ENCODE peak calls at places on chromosomes 16 and 17, in nine cellular contexts. H, F, S, D, V, X, Z, L and Q are unnamed samples. For H3K9me3, the result is how much of the 10 kb centered on the place peaks cover.

GRCh38 chr17:59642535-59642934 is 22.8 kb downstream of the CLTC start:
- DNase-seq in H (no peak), F (no peak), S (no peak), D (no peak), V (no peak), X (no peak), Z (no peak), L (no peak), Q (no peak)

GRCh38 chr17:35239823-35240222 is 3.0 kb upstream of the SLFN5 start:
- DNase-seq in H (no peak), F (no peak), S (no peak), D (no peak), V (no peak), X (peak), Z (no peak), L (no peak), Q (no peak)

GRCh38 chr16:17748005-17748719 is 277.4 kb upstream of the XYLT1 start:
- DNase-seq in H (no peak), F (no peak), S (no peak), D (no peak), V (no peak), X (no peak), Z (no peak), L (no peak), Q (peak)

GRCh38 chr16:27199747-27200146 is 3.6 kb upstream of the KDM8 start:
- DNase-seq in H (peak), F (peak), S (no peak), D (no peak), V (no peak), X (no peak), Z (no peak), L (no peak), Q (no peak)

GRCh38 chr17:49337900-49338299 is 24.1 kb downstream of the ZNF652 start:
- DNase-seq in H (no peak), F (no peak), S (no peak), D (no peak), V (no peak), X (peak), Z (no peak), L (peak), Q (no peak)

GRCh38 chr17:82317394-82318168 is at the start of gene CD7:
- DNase-seq in H (peak), F (peak), S (no peak), D (no peak), V (no peak), X (no peak), Z (peak), L (no peak), Q (no peak)

GRCh38 chr17:9941305-9941704 is 36.2 kb upstream of the RCVRN start:
- DNase-seq in H (no peak), F (no peak), S (no peak), D (no peak), V (no peak), X (no peak), Z (no peak), L (no peak), Q (no peak)

GRCh38 chr17:49201481-49201927 is 8.9 kb downstream of the GNGT2 start:
- DNase-seq in H (no peak), F (no peak), S (no peak), D (no peak), V (no peak), X (peak), Z (no peak), L (no peak), Q (no peak)

GRCh38 chr17:63349478-63350000 is 96.6 kb downstream of the CYB561 start:
- DNase-seq in H (no peak), F (no peak), S (no peak), D (no peak), V (no peak), X (peak), Z (no peak), L (no peak), Q (no peak)

GRCh38 chr17:48610282-48611211 is at the start of gene HOXB7:
- DNase-seq in H (peak), F (peak), S (peak), D (peak), V (peak), X (peak), Z (peak), L (peak), Q (no peak)

GRCh38 chr16:14097182-14097951 is 26.2 kb downstream of the MRTFB start:
- DNase-seq in H (no peak), F (no peak), S (no peak), D (no peak), V (peak), X (no peak), Z (no peak), L (no peak), Q (no peak)

GRCh38 chr16:27317738-27318398 is 4.1 kb downstream of the IL4R start:
- DNase-seq in H (no peak), F (no peak), S (peak), D (no peak), V (no peak), X (no peak), Z (no peak), L (peak), Q (no peak)

GRCh38 chr17:67021718-67022450 is 22.5 kb upstream of the CACNG1 start:
- DNase-seq in H (no peak), F (no peak), S (no peak), D (no peak), V (no peak), X (no peak), Z (no peak), L (no peak), Q (no peak)

GRCh38 chr17:36149296-36149820 is 27.1 kb downstream of the TBC1D3B start:
- DNase-seq in H (no peak), F (no peak), S (peak), D (peak), V (no peak), X (peak), Z (no peak), L (peak), Q (no peak)

GRCh38 chr16:57866529-57866918 is 64.2 kb upstream of the KIFC3 start:
- DNase-seq in H (no peak), F (no peak), S (no peak), D (no peak), V (no peak), X (no peak), Z (no peak), L (no peak), Q (no peak)

DNA sequence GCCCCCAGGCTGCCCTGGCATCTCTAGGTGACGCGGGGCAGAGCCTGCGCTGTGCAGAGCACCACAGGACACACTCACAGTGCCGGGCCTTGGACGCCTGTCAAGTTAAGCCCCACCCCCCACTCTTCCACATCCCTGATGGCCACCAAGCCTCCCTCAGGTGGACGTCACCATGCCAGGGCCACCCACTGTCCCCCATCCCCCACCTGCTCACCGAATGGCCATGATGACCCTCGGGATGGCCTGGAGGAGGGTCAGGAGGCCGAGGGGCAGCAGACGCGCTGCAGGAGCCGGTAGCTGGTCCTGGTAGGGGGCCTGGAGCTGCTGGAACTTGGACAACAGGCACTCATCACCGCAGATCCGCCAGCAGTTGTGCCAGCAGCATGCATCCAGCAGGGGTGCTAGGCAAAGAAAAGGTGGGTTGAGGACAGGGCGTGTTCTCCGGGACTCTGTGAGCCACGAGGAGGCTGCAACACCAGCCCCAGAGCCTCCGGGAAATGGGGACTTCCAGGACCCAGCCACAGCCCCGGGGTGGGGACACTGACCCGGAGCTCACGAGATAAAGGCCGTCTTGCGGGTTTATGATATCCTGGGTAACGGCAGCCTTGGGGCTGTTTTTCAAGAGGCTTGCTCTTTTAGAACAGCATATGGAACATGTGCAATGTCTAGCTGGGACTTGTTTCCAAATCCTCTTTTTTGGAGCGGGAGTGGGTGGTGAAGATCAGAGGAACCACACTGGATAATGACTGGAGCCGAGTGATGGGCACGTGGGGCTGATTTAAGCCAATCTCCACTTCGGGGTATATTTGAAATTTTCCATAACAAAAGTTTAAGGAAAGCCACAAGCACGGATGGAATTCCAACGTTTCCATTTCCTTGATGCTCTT is 11.4 kb downstream of the C16orf95 start:
- DNase-seq in H (no peak), F (no peak), S (no peak), D (no peak), V (no peak), X (no peak), Z (peak), L (no peak), Q (no peak)
- H3K4me3 ChIP-seq in H (no peak), F (no peak), S (no peak), D (no peak), V (no peak), X (no peak), Z (no peak), L (no peak), Q (no peak)

DNA sequence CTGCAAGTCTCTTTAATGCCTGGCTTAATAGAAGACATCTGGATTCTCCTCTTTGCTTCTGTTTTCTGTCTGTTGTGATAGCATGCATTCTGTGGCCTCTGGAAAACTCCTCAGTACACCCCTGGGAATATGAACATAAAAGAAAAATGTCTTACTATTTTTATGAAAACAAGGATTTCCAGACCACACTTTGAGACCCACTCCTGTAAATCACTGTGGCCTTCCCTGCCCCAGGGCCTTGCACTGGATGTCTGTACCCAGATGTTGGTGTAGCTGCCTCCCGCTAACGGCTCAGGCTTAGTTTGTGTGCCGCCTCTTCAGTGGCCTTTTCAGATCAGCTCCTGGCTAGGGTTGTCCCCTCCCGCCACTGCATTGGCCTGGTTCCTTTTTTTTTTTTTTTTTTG is 126.6 kb downstream of the SOCS1 start:
- DNase-seq in H (no peak), F (no peak), S (no peak), D (no peak), V (no peak), X (no peak), Z (no peak), L (no peak), Q (no peak)
- H3K27ac ChIP-seq in H (no peak), F (no peak), S (no peak), D (peak), V (no peak), X (peak), Z (no peak), L (peak), Q (no peak)

DNA sequence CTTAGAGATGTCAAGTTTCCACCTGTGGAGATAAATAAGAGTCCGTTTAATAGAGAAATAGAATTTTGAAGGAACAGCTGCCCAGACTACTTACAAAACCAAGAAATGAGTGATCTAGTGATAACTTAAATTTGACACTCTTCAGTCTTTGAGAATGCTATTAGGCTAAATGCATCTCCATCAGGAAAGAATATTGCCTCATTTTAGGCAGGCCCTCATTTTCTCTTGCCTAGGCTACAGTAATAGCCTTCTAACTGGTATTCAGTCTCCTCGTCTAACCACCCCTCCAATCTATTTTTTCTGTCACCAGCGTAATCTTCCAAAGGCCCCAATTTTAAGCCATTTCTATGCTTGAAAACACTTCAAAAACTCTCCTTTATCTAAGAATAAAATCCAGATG is 537.8 kb upstream of the CA10 start:
- DNase-seq in H (no peak), F (no peak), S (no peak), D (no peak), V (no peak), X (no peak), Z (no peak), L (no peak), Q (no peak)
- H3K9me3 ChIP-seq in H (under half), F (under half), S (under half), D (under half), V (under half), X (under half), Z (under half), L (under half), Q (under half)

GRCh38 chr17:3801043-3801746 is at the start of gene ITGAE:
- DNase-seq in H (no peak), F (no peak), S (no peak), D (no peak), V (no peak), X (no peak), Z (no peak), L (no peak), Q (no peak)

GRCh38 chr17:3803308-3803640 is 2.3 kb upstream of the ITGAE start:
- DNase-seq in H (no peak), F (no peak), S (no peak), D (no peak), V (no peak), X (no peak), Z (no peak), L (no peak), Q (no peak)

GRCh38 chr17:3801792-3802191 is 804 bp upstream of the ITGAE start:
- DNase-seq in H (no peak), F (no peak), S (no peak), D (no peak), V (no peak), X (no peak), Z (no peak), L (no peak), Q (no peak)

GRCh38 chr17:3804503-3804931 is 3.5 kb upstream of the ITGAE start:
- DNase-seq in H (no peak), F (no peak), S (no peak), D (no peak), V (no peak), X (peak), Z (no peak), L (peak), Q (no peak)

GRCh38 chr17:3802461-3803307 is 1.7 kb upstream of the ITGAE start:
- DNase-seq in H (no peak), F (no peak), S (no peak), D (peak), V (no peak), X (peak), Z (no peak), L (peak), Q (no peak)
- H3K4me3 ChIP-seq in H (no peak), F (no peak), S (no peak), D (no peak), V (no peak), X (no peak), Z (no peak), L (no peak), Q (no peak)

DNA sequence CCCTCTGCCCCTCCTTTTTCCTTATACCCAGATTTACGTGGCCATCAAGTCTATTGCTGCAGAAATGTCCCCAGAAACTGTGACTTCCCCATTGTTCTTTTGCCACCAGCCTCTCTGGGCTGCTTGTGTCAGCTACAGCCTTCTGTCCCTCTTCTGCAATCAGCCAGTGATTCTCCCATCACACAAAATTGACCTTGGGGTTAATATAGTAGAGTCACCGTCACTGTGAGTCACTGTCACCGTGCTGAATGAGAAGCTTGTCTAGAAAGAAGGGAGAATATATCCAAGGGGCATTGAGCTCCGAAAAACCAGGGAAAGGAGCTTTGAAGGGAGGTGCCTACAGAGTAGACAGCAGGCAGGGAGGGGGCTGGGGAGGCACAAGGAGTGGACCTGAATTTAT is 290.5 kb downstream of the HAPSTR1 start:
- DNase-seq in H (no peak), F (no peak), S (no peak), D (no peak), V (no peak), X (no peak), Z (no peak), L (peak), Q (no peak)
- H3K27ac ChIP-seq in H (no peak), F (no peak), S (no peak), D (no peak), V (no peak), X (no peak), Z (no peak), L (no peak), Q (no peak)

GRCh38 chr16:35908152-35908551 is 2448.7 kb downstream of the TP53TG3F start:
- DNase-seq in H (no peak), F (no peak), S (no peak), D (no peak), V (no peak), X (no peak), Z (no peak), L (no peak), Q (no peak)
- H3K9me3 ChIP-seq in H (under half), F (under half), S (under half), D (under half), V (under half), X (under half), Z (under half), L (under half), Q (under half)

GRCh38 chr16:73053379-73054130 is 5.6 kb upstream of the ZFHX3 start:
- DNase-seq in H (no peak), F (no peak), S (peak), D (no peak), V (no peak), X (peak), Z (peak), L (peak), Q (no peak)
- H3K4me3 ChIP-seq in H (no peak), F (no peak), S (peak), D (no peak), V (no peak), X (peak), Z (peak), L (no peak), Q (peak)